ENCODE peak calls at places on chromosomes 6 and 20, in five cellular contexts. Y is HCT116, J is IMR-90, C is Peyer's patch, U is ovary. T is an unnamed sample. For H3K27me3, the result is how much of the 10 kb centered on the place peaks cover.

GRCh38 chr6:78810146-78810545 is 57.2 kb upstream of the IRAK1BP1 start:
- DNase-seq in Y (peak), J (peak), C (no peak), U (no peak), T (no peak)

GRCh38 chr6:55969501-55969900 is 94.1 kb upstream of the BMP5 start:
- DNase-seq in Y (no peak), J (no peak), C (no peak), U (no peak), T (no peak)

GRCh38 chr20:18805881-18806280 is 7.7 kb upstream of the SCP2D1 start:
- DNase-seq in Y (no peak), J (peak), C (no peak), U (no peak), T (no peak)

GRCh38 chr6:77425216-77425615 is 38.1 kb downstream of the HTR1B start:
- DNase-seq in Y (no peak), J (no peak), C (no peak), U (no peak), T (no peak)

GRCh38 chr6:147204843-147205311 is 660 bp downstream of the STXBP5 start:
- DNase-seq in Y (no peak), J (peak), C (no peak), U (no peak), T (no peak)

GRCh38 chr6:121951918-121952379 is 447.5 kb upstream of the HSF2 start:
- DNase-seq in Y (no peak), J (peak), C (no peak), U (no peak), T (no peak)

GRCh38 chr6:56050530-56050929 is 175.1 kb upstream of the BMP5 start:
- DNase-seq in Y (no peak), J (no peak), C (no peak), U (no peak), T (no peak)

GRCh38 chr6:154868143-154868594 is 126.9 kb upstream of the TIAM2 start:
- DNase-seq in Y (peak), J (peak), C (peak), U (no peak), T (no peak)

GRCh38 chr6:143621876-143622605 is 55.7 kb upstream of the PHACTR2 start:
- DNase-seq in Y (no peak), J (peak), C (no peak), U (no peak), T (no peak)

GRCh38 chr20:35276408-35276807 is 1.5 kb downstream of the MMP24OS start:
- DNase-seq in Y (no peak), J (no peak), C (no peak), U (no peak), T (no peak)

GRCh38 chr6:169619650-169620049 is 82.2 kb downstream of the WDR27 start:
- DNase-seq in Y (no peak), J (peak), C (no peak), U (no peak), T (no peak)

GRCh38 chr6:69868252-69868804 is 2.0 kb downstream of the COL19A1 start:
- DNase-seq in Y (no peak), J (no peak), C (no peak), U (no peak), T (no peak)

GRCh38 chr6:12801141-12801540 is 84.6 kb downstream of the PHACTR1 start:
- DNase-seq in Y (no peak), J (no peak), C (no peak), U (no peak), T (no peak)

GRCh38 chr6:32244946-32245398 is 21.1 kb upstream of the NOTCH4 start:
- DNase-seq in Y (peak), J (peak), C (peak), U (peak), T (peak)

GRCh38 chr6:36598739-36599318 is 4.7 kb downstream of the SRSF3 start:
- DNase-seq in Y (no peak), J (no peak), C (peak), U (no peak), T (no peak)
- TF ChIP-seq POLR2A in Y (no peak), J (no peak), C (no peak), U (no peak), T (no peak)

GRCh38 chr20:57543754-57544153 is 17.2 kb upstream of the PCK1 start:
- DNase-seq in Y (no peak), J (no peak), C (no peak), U (no peak), T (no peak)
- H3K27me3 ChIP-seq in Y (under half), J (under half), C (under half), U (under half), T (under half)

GRCh38 chr20:32483351-32484220 is 101.5 kb downstream of the NOL4L start:
- DNase-seq in Y (peak), J (peak), C (peak), U (peak), T (peak)
- TF ChIP-seq POLR2A in Y (no peak), J (peak), C (peak), U (no peak), T (peak)

DNA sequence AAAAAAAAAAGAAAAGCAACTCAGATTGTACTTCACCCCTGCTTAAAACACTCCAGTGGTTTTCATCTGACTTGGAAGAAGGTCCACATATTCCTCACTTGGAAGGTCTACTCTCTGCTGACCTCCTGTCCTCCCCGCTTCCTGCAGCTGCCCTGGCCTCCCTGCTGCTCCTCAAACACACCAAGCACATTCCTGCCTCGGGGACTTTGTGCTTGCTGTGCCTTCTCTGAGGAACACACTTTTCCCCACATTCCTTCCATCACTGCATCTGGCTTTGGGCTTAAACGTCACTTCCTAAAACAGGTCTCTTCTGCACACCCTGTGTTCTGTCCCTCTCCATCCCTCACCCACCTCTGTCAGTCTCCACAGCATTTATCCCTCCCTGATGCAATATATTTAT is 4.9 kb upstream of the PDYN start:
- DNase-seq in Y (no peak), J (no peak), C (no peak), U (no peak), T (no peak)
- H3K27me3 ChIP-seq in Y (half or more), J (under half), C (under half), U (under half), T (under half)

GRCh38 chr6:43172127-43173007 is 1.3 kb downstream of the SRF start:
- DNase-seq in Y (no peak), J (peak), C (peak), U (peak), T (peak)

GRCh38 chr6:43170452-43171283 is at the start of gene SRF:
- DNase-seq in Y (peak), J (peak), C (peak), U (peak), T (peak)

GRCh38 chr6:43174263-43175112 is 3.4 kb downstream of the SRF start:
- DNase-seq in Y (peak), J (peak), C (peak), U (peak), T (peak)

GRCh38 chr6:43173496-43174262 is 2.6 kb downstream of the SRF start:
- DNase-seq in Y (no peak), J (no peak), C (no peak), U (no peak), T (no peak)

GRCh38 chr6:43171284-43172126 is 436 bp downstream of the SRF start:
- DNase-seq in Y (no peak), J (no peak), C (peak), U (peak), T (no peak)
- TF ChIP-seq POLR2A in Y (peak), J (peak), C (peak), U (peak), T (peak)

GRCh38 chr20:64159711-64160110 is 4.5 kb upstream of the MYT1 start:
- DNase-seq in Y (no peak), J (no peak), C (no peak), U (no peak), T (no peak)

GRCh38 chr20:64161595-64162238 is 2.5 kb upstream of the MYT1 start:
- DNase-seq in Y (no peak), J (peak), C (peak), U (peak), T (no peak)

GRCh38 chr20:64160118-64160517 is 4.1 kb upstream of the MYT1 start:
- DNase-seq in Y (no peak), J (no peak), C (no peak), U (no peak), T (no peak)

GRCh38 chr20:64162239-64162621 is 2.0 kb upstream of the MYT1 start:
- DNase-seq in Y (no peak), J (no peak), C (no peak), U (no peak), T (no peak)

DNA sequence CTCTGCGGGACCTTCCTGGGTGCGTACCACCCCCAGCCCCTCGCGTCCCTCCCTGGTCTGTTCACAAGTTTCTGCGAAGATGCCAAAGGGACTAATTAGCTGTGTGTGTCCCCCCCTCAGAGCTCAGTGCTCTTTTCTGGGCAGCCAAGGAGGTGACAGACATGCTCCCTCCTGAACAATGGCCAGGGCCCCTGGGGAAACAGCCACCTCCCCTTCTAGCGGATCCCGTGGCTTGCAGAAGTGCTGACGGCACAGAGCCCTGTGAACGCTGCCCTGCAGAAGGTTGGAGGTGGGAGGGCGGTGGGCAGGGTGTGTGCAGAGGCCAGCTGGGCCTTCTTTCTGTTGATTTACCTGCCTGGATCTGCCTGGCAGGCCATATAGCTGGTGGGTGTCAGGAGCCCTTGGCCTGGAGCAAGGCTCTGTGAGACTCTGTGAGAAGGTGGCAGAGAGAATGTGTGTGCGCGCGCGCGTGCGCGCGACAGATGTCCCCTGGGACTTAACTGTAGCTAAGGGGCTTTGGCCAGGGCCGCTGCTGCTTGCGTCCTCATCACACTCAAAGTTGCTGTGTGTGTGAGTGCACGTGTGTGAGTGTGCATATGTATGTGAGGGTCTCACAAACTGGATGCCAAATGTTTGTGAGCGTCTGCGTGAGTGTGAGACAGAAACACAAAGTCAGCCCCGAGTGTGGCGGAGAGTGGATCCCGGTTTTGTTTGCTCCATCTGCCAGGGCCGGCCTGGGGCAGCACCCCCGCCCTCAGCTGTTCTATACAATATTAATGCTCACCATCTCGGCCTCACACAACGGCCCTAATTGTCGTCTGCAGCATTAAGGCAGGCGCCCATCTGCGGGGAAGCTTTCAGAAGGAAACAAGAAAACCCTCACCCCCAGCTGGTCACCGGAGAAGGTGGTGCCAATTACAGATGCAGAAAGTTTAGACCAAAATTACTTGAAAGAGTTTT is 3.4 kb upstream of the MYT1 start:
- DNase-seq in Y (no peak), J (no peak), C (no peak), U (no peak), T (no peak)
- H3K27me3 ChIP-seq in Y (under half), J (half or more), C (under half), U (under half), T (under half)

GRCh38 chr20:347640-348484 is 951 bp downstream of the NRSN2 start:
- DNase-seq in Y (no peak), J (peak), C (peak), U (peak), T (peak)
- TF ChIP-seq POLR2A in Y (peak), J (peak), C (no peak), U (peak), T (peak)